ENCODE peak calls at places on chromosome 10, in ten cellular contexts. V is adipocyte; Z is tibial artery; J is BJ; M is GDM1; R is natural killer cell treated with Interleukin-12 subunit alpha and Interleukin-12 subunit beta and Interleukin-15 and Interleukin-18, amount 100 ng/mL, for 72 hours; D is neuronal stem cell; N is NCI-H1092 treated with DMSO at 0.1 percent for 48 hours; W is putamen; S is AG09319. O is an unnamed sample.

GRCh38 chr10:74745449-74745848 is 81.0 kb upstream of the KAT6B start:
- DNase-seq in R (no peak), N (no peak), V (no peak), W (no peak), S (no peak), D (no peak), J (no peak), M (no peak), Z (no peak), O (no peak)

GRCh38 chr10:86664370-86665217 is 3.7 kb upstream of the LDB3 start:
- DNase-seq in S (no peak), N (no peak), R (no peak), J (no peak), W (no peak), Z (no peak), D (no peak), M (no peak), V (no peak), O (no peak)

GRCh38 chr10:88624840-88625239 is 38.3 kb downstream of the LIPJ start:
- DNase-seq in R (no peak), W (no peak), Z (no peak), V (no peak), M (no peak), N (no peak), D (no peak), S (no peak), J (no peak), O (no peak)

GRCh38 chr10:128035557-128035973 is 90.7 kb downstream of the MKI67 start:
- DNase-seq in V (peak), J (no peak), R (peak), N (peak), S (no peak), W (no peak), D (peak), M (no peak), Z (no peak), O (peak)

GRCh38 chr10:133159950-133160812 is at the start of gene KNDC1:
- DNase-seq in D (no peak), V (peak), N (no peak), R (no peak), J (no peak), M (peak), W (no peak), S (no peak), Z (no peak), O (no peak)

GRCh38 chr10:7767209-7767608 is 20.6 kb downstream of the KIN start:
- DNase-seq in D (no peak), W (no peak), M (no peak), N (no peak), J (no peak), R (no peak), V (peak), Z (no peak), S (no peak), O (no peak)

GRCh38 chr10:56605043-56605442 is 244.0 kb upstream of the ZWINT start:
- DNase-seq in M (no peak), Z (no peak), D (no peak), V (no peak), S (no peak), W (no peak), N (no peak), R (no peak), J (no peak), O (no peak)

GRCh38 chr10:125768217-125768616 is 7.4 kb downstream of the MMP21 start:
- DNase-seq in V (peak), Z (no peak), W (peak), J (no peak), S (peak), M (no peak), D (no peak), R (no peak), N (peak), O (no peak)

GRCh38 chr10:61100882-61101281 is 156.9 kb upstream of the RHOBTB1 start:
- DNase-seq in D (no peak), N (no peak), J (no peak), W (no peak), M (no peak), S (no peak), Z (no peak), V (no peak), R (no peak), O (no peak)

GRCh38 chr10:11687357-11687771 is 54.8 kb upstream of the ECHDC3 start:
- DNase-seq in W (no peak), D (no peak), M (no peak), N (no peak), Z (no peak), S (no peak), J (no peak), V (no peak), R (no peak), O (no peak)

GRCh38 chr10:71629131-71629530 is 90.4 kb downstream of the C10orf105 start:
- DNase-seq in S (no peak), N (no peak), J (no peak), V (no peak), M (no peak), D (no peak), R (no peak), Z (no peak), W (no peak), O (no peak)

GRCh38 chr10:15169555-15170407 is 1.3 kb upstream of the NMT2 start:
- DNase-seq in Z (no peak), M (no peak), N (no peak), J (no peak), V (no peak), W (no peak), S (no peak), R (no peak), D (no peak), O (no peak)

GRCh38 chr10:79446451-79447020 is 1.1 kb upstream of the ZCCHC24 start:
- DNase-seq in S (no peak), N (no peak), V (peak), D (peak), M (no peak), Z (peak), R (no peak), W (no peak), J (no peak), O (peak)

GRCh38 chr10:62738916-62739315 is 65.6 kb upstream of the ADO start:
- DNase-seq in N (no peak), R (no peak), M (no peak), J (no peak), D (no peak), S (no peak), V (no peak), Z (no peak), W (no peak), O (no peak)

GRCh38 chr10:92313750-92314149 is 22.8 kb downstream of the MARCHF5 start:
- DNase-seq in J (no peak), S (no peak), D (no peak), W (no peak), Z (no peak), M (no peak), N (no peak), R (no peak), V (no peak), O (no peak)

GRCh38 chr10:122307669-122308486 is 36.8 kb downstream of the BTBD16 start:
- DNase-seq in M (no peak), W (no peak), Z (peak), D (no peak), R (no peak), N (no peak), J (peak), V (peak), S (peak), O (peak)

GRCh38 chr10:6530211-6530840 is 49.8 kb downstream of the PRKCQ start:
- DNase-seq in M (no peak), J (no peak), D (no peak), Z (no peak), N (no peak), S (no peak), V (no peak), R (peak), W (no peak), O (peak)

GRCh38 chr10:97705006-97705670 is 8.4 kb upstream of the MARVELD1 start:
- DNase-seq in W (no peak), V (no peak), Z (no peak), J (no peak), D (no peak), N (no peak), S (no peak), R (peak), M (no peak), O (no peak)

GRCh38 chr10:1230592-1231275 is 174.5 kb downstream of the WDR37 start:
- DNase-seq in V (no peak), R (no peak), J (no peak), W (no peak), Z (no peak), N (no peak), D (no peak), M (no peak), S (no peak), O (no peak)

O was measured in uterus.